ENCODE peak calls at places on chromosomes 12 and 14, in four cellular contexts. Q is HS-5, J is NCI-H1105 treated with DMSO at 0.1 percent for 48 hours, H is iPS DF 6.9. N is an unnamed sample.

GRCh38 chr12:94930772-94931171 is 72.7 kb downstream of the NDUFA12 start:
- DNase-seq in Q (no peak), J (no peak), H (no peak), N (no peak)

GRCh38 chr14:36507847-36508417 is 12.1 kb downstream of the NKX2-1 start:
- DNase-seq in Q (no peak), J (peak), H (no peak), N (no peak)

GRCh38 chr12:1590083-1590979 is 4.0 kb downstream of the FBXL14 start:
- DNase-seq in Q (no peak), J (no peak), H (no peak), N (peak)

GRCh38 chr12:130014485-130014807 is 110.6 kb upstream of the TMEM132D start:
- DNase-seq in Q (no peak), J (peak), H (no peak), N (no peak)

GRCh38 chr12:108947097-108947496 is 67.2 kb downstream of the DAO start:
- DNase-seq in Q (no peak), J (no peak), H (no peak), N (no peak)

GRCh38 chr12:9721394-9722092 is 11.4 kb downstream of the CLECL1 start:
- DNase-seq in Q (no peak), J (no peak), H (no peak), N (no peak)

GRCh38 chr14:42248131-42248530 is 641.5 kb downstream of the LRFN5 start:
- DNase-seq in Q (no peak), J (no peak), H (no peak), N (no peak)

GRCh38 chr12:94426049-94426448 is 33.6 kb downstream of the CEP83 start:
- DNase-seq in Q (no peak), J (no peak), H (no peak), N (no peak)

GRCh38 chr12:55912908-55913307 is 14.8 kb downstream of the PYM1 start:
- DNase-seq in Q (no peak), J (no peak), H (no peak), N (no peak)

GRCh38 chr12:3294481-3294911 is 196.5 kb upstream of the PRMT8 start:
- DNase-seq in Q (no peak), J (peak), H (no peak), N (no peak)

GRCh38 chr14:95889236-95889979 is 12.8 kb downstream of the TUNAR start:
- DNase-seq in Q (no peak), J (no peak), H (no peak), N (no peak)